ENCODE peak calls at places on chromosomes 7 and 10, in seven cellular contexts. One of them, this sample, is unnamed.
A peak's percentile ranks its signal among the peaks of the same experiment; 100 is the strongest.

GRCh38 chr7:83469491-83469890 is 179.4 kb downstream of the SEMA3E start:
- DNase-seq in NCI-H748 treated with DMSO at 0.1 percent for 48 hours: no peak
- DNase-seq in GM06990: no peak
- DNase-seq in NCI-H1930: no peak
- DNase-seq in body of pancreas: no peak
- DNase-seq in stimulated activated CD4-positive, alpha-beta T cell treated with anti-CD3 and anti-CD28 coated beads, Interleukin-1b, Interleukin-23, amount 100 ng/mL, for 4 hours: no peak
- DNase-seq in iris pigment epithelial cell: no peak
- DNase-seq in this sample: no peak

GRCh38 chr7:97871659-97872024 is 566 bp downstream of the ASNS start:
- DNase-seq in GM06990: no peak
- DNase-seq in NCI-H748 treated with DMSO at 0.1 percent for 48 hours: peak; percentile 52
- DNase-seq in NCI-H1930: no peak
- DNase-seq in body of pancreas: no peak
- DNase-seq in stimulated activated CD4-positive, alpha-beta T cell treated with anti-CD3 and anti-CD28 coated beads, Interleukin-1b, Interleukin-23, amount 100 ng/mL, for 4 hours: peak; percentile 28
- DNase-seq in iris pigment epithelial cell: no peak
- DNase-seq in this sample: no peak

GRCh38 chr7:2575733-2576350 is 17.1 kb downstream of the IQCE start:
- DNase-seq in iris pigment epithelial cell: peak; percentile 15
- DNase-seq in body of pancreas: no peak
- DNase-seq in NCI-H748 treated with DMSO at 0.1 percent for 48 hours: no peak
- DNase-seq in NCI-H1930: no peak
- DNase-seq in stimulated activated CD4-positive, alpha-beta T cell treated with anti-CD3 and anti-CD28 coated beads, Interleukin-1b, Interleukin-23, amount 100 ng/mL, for 4 hours: no peak
- DNase-seq in GM06990: no peak
- DNase-seq in this sample: no peak

GRCh38 chr10:124249812-124250432 is 156.5 kb upstream of the CHST15 start:
- DNase-seq in stimulated activated CD4-positive, alpha-beta T cell treated with anti-CD3 and anti-CD28 coated beads, Interleukin-1b, Interleukin-23, amount 100 ng/mL, for 4 hours: no peak
- DNase-seq in NCI-H748 treated with DMSO at 0.1 percent for 48 hours: no peak
- DNase-seq in iris pigment epithelial cell: no peak
- DNase-seq in NCI-H1930: no peak
- DNase-seq in body of pancreas: peak; percentile 45
- DNase-seq in GM06990: no peak
- DNase-seq in this sample: no peak

GRCh38 chr10:102133373-102134195 is 744 bp downstream of the PPRC1 start:
- DNase-seq in NCI-H1930: no peak
- DNase-seq in stimulated activated CD4-positive, alpha-beta T cell treated with anti-CD3 and anti-CD28 coated beads, Interleukin-1b, Interleukin-23, amount 100 ng/mL, for 4 hours: peak; percentile 64
- DNase-seq in body of pancreas: peak; percentile 82
- DNase-seq in NCI-H748 treated with DMSO at 0.1 percent for 48 hours: no peak
- DNase-seq in GM06990: peak; percentile 76
- DNase-seq in iris pigment epithelial cell: peak; percentile 75
- DNase-seq in this sample: no peak

GRCh38 chr7:157800281-157800680 is 463.5 kb downstream of the DNAJB6 start:
- DNase-seq in GM06990: no peak
- DNase-seq in stimulated activated CD4-positive, alpha-beta T cell treated with anti-CD3 and anti-CD28 coated beads, Interleukin-1b, Interleukin-23, amount 100 ng/mL, for 4 hours: no peak
- DNase-seq in body of pancreas: no peak
- DNase-seq in NCI-H1930: no peak
- DNase-seq in iris pigment epithelial cell: no peak
- DNase-seq in NCI-H748 treated with DMSO at 0.1 percent for 48 hours: no peak
- DNase-seq in this sample: no peak

GRCh38 chr10:62050627-62050924 is 149.1 kb downstream of the ARID5B start:
- DNase-seq in GM06990: no peak
- DNase-seq in iris pigment epithelial cell: no peak
- DNase-seq in NCI-H748 treated with DMSO at 0.1 percent for 48 hours: no peak
- DNase-seq in body of pancreas: no peak
- DNase-seq in stimulated activated CD4-positive, alpha-beta T cell treated with anti-CD3 and anti-CD28 coated beads, Interleukin-1b, Interleukin-23, amount 100 ng/mL, for 4 hours: no peak
- DNase-seq in NCI-H1930: no peak
- DNase-seq in this sample: no peak

GRCh38 chr7:91551377-91552175 is 287.3 kb downstream of the FZD1 start:
- DNase-seq in stimulated activated CD4-positive, alpha-beta T cell treated with anti-CD3 and anti-CD28 coated beads, Interleukin-1b, Interleukin-23, amount 100 ng/mL, for 4 hours: no peak
- DNase-seq in iris pigment epithelial cell: peak; percentile 15
- DNase-seq in NCI-H748 treated with DMSO at 0.1 percent for 48 hours: no peak
- DNase-seq in body of pancreas: no peak
- DNase-seq in GM06990: no peak
- DNase-seq in NCI-H1930: no peak
- DNase-seq in this sample: no peak

GRCh38 chr10:48742891-48743845 is 58.5 kb downstream of the WDFY4 start:
- DNase-seq in body of pancreas: no peak
- DNase-seq in GM06990: no peak
- DNase-seq in NCI-H1930: no peak
- DNase-seq in NCI-H748 treated with DMSO at 0.1 percent for 48 hours: no peak
- DNase-seq in iris pigment epithelial cell: no peak
- DNase-seq in stimulated activated CD4-positive, alpha-beta T cell treated with anti-CD3 and anti-CD28 coated beads, Interleukin-1b, Interleukin-23, amount 100 ng/mL, for 4 hours: no peak
- DNase-seq in this sample: no peak

GRCh38 chr7:27300401-27300800 is 57.8 kb downstream of the EVX1 start:
- DNase-seq in GM06990: no peak
- DNase-seq in iris pigment epithelial cell: no peak
- DNase-seq in NCI-H1930: no peak
- DNase-seq in body of pancreas: no peak
- DNase-seq in stimulated activated CD4-positive, alpha-beta T cell treated with anti-CD3 and anti-CD28 coated beads, Interleukin-1b, Interleukin-23, amount 100 ng/mL, for 4 hours: no peak
- DNase-seq in NCI-H748 treated with DMSO at 0.1 percent for 48 hours: no peak
- DNase-seq in this sample: no peak

GRCh38 chr10:72340510-72340895 is 14.2 kb downstream of the DNAJB12 start:
- DNase-seq in GM06990: peak; percentile 70
- DNase-seq in NCI-H1930: no peak
- DNase-seq in NCI-H748 treated with DMSO at 0.1 percent for 48 hours: peak; percentile 3
- DNase-seq in iris pigment epithelial cell: peak; percentile 45
- DNase-seq in body of pancreas: peak; percentile 69
- DNase-seq in stimulated activated CD4-positive, alpha-beta T cell treated with anti-CD3 and anti-CD28 coated beads, Interleukin-1b, Interleukin-23, amount 100 ng/mL, for 4 hours: peak; percentile 77
- DNase-seq in this sample: no peak